ENCODE peak calls at places on chromosome 7, in six cellular contexts. One of them, this sample, is unnamed.

GRCh38 chr7:46752881-46753366 is 829.0 kb downstream of the TNS3 start:
- DNase-seq in astrocyte: peak
- DNase-seq in right lobe of liver: no peak
- DNase-seq in CD8-positive, alpha-beta T cell: no peak
- DNase-seq in body of pancreas: no peak
- DNase-seq in keratinocyte: peak
- DNase-seq in this sample: no peak

GRCh38 chr7:48300301-48300700 is 129.0 kb downstream of the ABCA13 start:
- DNase-seq in astrocyte: no peak
- DNase-seq in right lobe of liver: no peak
- DNase-seq in body of pancreas: no peak
- DNase-seq in keratinocyte: no peak
- DNase-seq in CD8-positive, alpha-beta T cell: no peak
- DNase-seq in this sample: no peak

GRCh38 chr7:66859794-66860645 is 61.0 kb upstream of the TMEM248 start:
- DNase-seq in astrocyte: no peak
- DNase-seq in keratinocyte: no peak
- DNase-seq in CD8-positive, alpha-beta T cell: no peak
- DNase-seq in right lobe of liver: no peak
- DNase-seq in body of pancreas: no peak
- DNase-seq in this sample: no peak

GRCh38 chr7:115008465-115009114 is 86.7 kb downstream of the MDFIC start:
- DNase-seq in astrocyte: peak
- DNase-seq in keratinocyte: no peak
- DNase-seq in CD8-positive, alpha-beta T cell: no peak
- DNase-seq in body of pancreas: peak
- DNase-seq in right lobe of liver: no peak
- DNase-seq in this sample: no peak

GRCh38 chr7:85191383-85191782 is 4.5 kb upstream of the SEMA3D start:
- DNase-seq in astrocyte: peak
- DNase-seq in CD8-positive, alpha-beta T cell: no peak
- DNase-seq in keratinocyte: no peak
- DNase-seq in right lobe of liver: no peak
- DNase-seq in body of pancreas: no peak
- DNase-seq in this sample: no peak

GRCh38 chr7:18420758-18421157 is 74.8 kb upstream of the HDAC9 start:
- DNase-seq in body of pancreas: no peak
- DNase-seq in CD8-positive, alpha-beta T cell: no peak
- DNase-seq in keratinocyte: peak
- DNase-seq in right lobe of liver: no peak
- DNase-seq in astrocyte: peak
- DNase-seq in this sample: no peak

GRCh38 chr7:149683191-149683590 is 90.2 kb downstream of the ZNF467 start:
- DNase-seq in astrocyte: no peak
- DNase-seq in right lobe of liver: no peak
- DNase-seq in CD8-positive, alpha-beta T cell: no peak
- DNase-seq in body of pancreas: no peak
- DNase-seq in keratinocyte: no peak
- DNase-seq in this sample: no peak

GRCh38 chr7:148011753-148012152 is 578.8 kb upstream of the C7orf33 start:
- DNase-seq in astrocyte: no peak
- DNase-seq in right lobe of liver: no peak
- DNase-seq in CD8-positive, alpha-beta T cell: no peak
- DNase-seq in body of pancreas: no peak
- DNase-seq in keratinocyte: no peak
- DNase-seq in this sample: no peak

GRCh38 chr7:138752568-138753518 is 45.0 kb upstream of the TMEM213 start:
- DNase-seq in keratinocyte: no peak
- DNase-seq in body of pancreas: peak
- DNase-seq in right lobe of liver: peak
- DNase-seq in astrocyte: peak
- DNase-seq in CD8-positive, alpha-beta T cell: peak
- DNase-seq in this sample: no peak

GRCh38 chr7:135168001-135168400 is 2.5 kb downstream of the CYREN start:
- DNase-seq in astrocyte: no peak
- DNase-seq in right lobe of liver: peak
- DNase-seq in CD8-positive, alpha-beta T cell: peak
- DNase-seq in body of pancreas: peak
- DNase-seq in keratinocyte: no peak
- DNase-seq in this sample: no peak

GRCh38 chr7:4102231-4102841 is 579.8 kb upstream of the FOXK1 start:
- DNase-seq in body of pancreas: no peak
- DNase-seq in CD8-positive, alpha-beta T cell: no peak
- DNase-seq in right lobe of liver: no peak
- DNase-seq in astrocyte: no peak
- DNase-seq in keratinocyte: no peak
- DNase-seq in this sample: no peak

GRCh38 chr7:18154707-18155106 is 127.1 kb upstream of the PRPS1L1 start:
- DNase-seq in astrocyte: no peak
- DNase-seq in right lobe of liver: no peak
- DNase-seq in body of pancreas: no peak
- DNase-seq in CD8-positive, alpha-beta T cell: no peak
- DNase-seq in keratinocyte: no peak
- DNase-seq in this sample: no peak

GRCh38 chr7:42096681-42097637 is 140.1 kb downstream of the GLI3 start:
- DNase-seq in body of pancreas: peak
- DNase-seq in astrocyte: peak
- DNase-seq in right lobe of liver: no peak
- DNase-seq in keratinocyte: no peak
- DNase-seq in CD8-positive, alpha-beta T cell: no peak
- DNase-seq in this sample: no peak

GRCh38 chr7:10973942-10974716 is 457 bp downstream of the PHF14 start:
- DNase-seq in keratinocyte: no peak
- DNase-seq in CD8-positive, alpha-beta T cell: peak
- DNase-seq in right lobe of liver: peak
- DNase-seq in body of pancreas: peak
- DNase-seq in astrocyte: peak
- DNase-seq in this sample: peak

GRCh38 chr7:122304996-122305421 is 459 bp upstream of the FEZF1 start:
- DNase-seq in CD8-positive, alpha-beta T cell: no peak
- DNase-seq in keratinocyte: no peak
- DNase-seq in right lobe of liver: peak
- DNase-seq in astrocyte: no peak
- DNase-seq in body of pancreas: no peak
- DNase-seq in this sample: no peak

GRCh38 chr7:80439894-80440811 is 71.7 kb downstream of the GNAT3 start:
- DNase-seq in astrocyte: peak
- DNase-seq in right lobe of liver: no peak
- DNase-seq in keratinocyte: no peak
- DNase-seq in body of pancreas: no peak
- DNase-seq in CD8-positive, alpha-beta T cell: no peak
- DNase-seq in this sample: no peak

GRCh38 chr7:110721395-110721794 is 369.5 kb upstream of the LRRN3 start:
- DNase-seq in astrocyte: no peak
- DNase-seq in body of pancreas: no peak
- DNase-seq in right lobe of liver: no peak
- DNase-seq in keratinocyte: no peak
- DNase-seq in CD8-positive, alpha-beta T cell: no peak
- DNase-seq in this sample: no peak

GRCh38 chr7:42972703-42973500 is 40.7 kb downstream of the MRPL32 start:
- DNase-seq in astrocyte: peak
- DNase-seq in keratinocyte: no peak
- DNase-seq in body of pancreas: peak
- DNase-seq in CD8-positive, alpha-beta T cell: no peak
- DNase-seq in right lobe of liver: peak
- DNase-seq in this sample: peak

GRCh38 chr7:100400656-100401055 is 27.4 kb downstream of the PILRA start:
- DNase-seq in astrocyte: no peak
- DNase-seq in right lobe of liver: no peak
- DNase-seq in keratinocyte: no peak
- DNase-seq in body of pancreas: no peak
- DNase-seq in CD8-positive, alpha-beta T cell: no peak
- DNase-seq in this sample: no peak

GRCh38 chr7:90669492-90669891 is 73.4 kb downstream of the CDK14 start:
- DNase-seq in CD8-positive, alpha-beta T cell: no peak
- DNase-seq in keratinocyte: no peak
- DNase-seq in body of pancreas: no peak
- DNase-seq in right lobe of liver: no peak
- DNase-seq in astrocyte: no peak
- DNase-seq in this sample: no peak

GRCh38 chr7:5699467-5699866 is 82.0 kb downstream of the RNF216 start:
- DNase-seq in astrocyte: no peak
- DNase-seq in keratinocyte: no peak
- DNase-seq in CD8-positive, alpha-beta T cell: no peak
- DNase-seq in body of pancreas: no peak
- DNase-seq in right lobe of liver: no peak
- DNase-seq in this sample: no peak

GRCh38 chr7:140639366-140640053 is 1.1 kb downstream of the DENND2A start:
- DNase-seq in astrocyte: peak
- DNase-seq in right lobe of liver: no peak
- DNase-seq in CD8-positive, alpha-beta T cell: no peak
- DNase-seq in body of pancreas: peak
- DNase-seq in keratinocyte: no peak
- DNase-seq in this sample: no peak

DNA sequence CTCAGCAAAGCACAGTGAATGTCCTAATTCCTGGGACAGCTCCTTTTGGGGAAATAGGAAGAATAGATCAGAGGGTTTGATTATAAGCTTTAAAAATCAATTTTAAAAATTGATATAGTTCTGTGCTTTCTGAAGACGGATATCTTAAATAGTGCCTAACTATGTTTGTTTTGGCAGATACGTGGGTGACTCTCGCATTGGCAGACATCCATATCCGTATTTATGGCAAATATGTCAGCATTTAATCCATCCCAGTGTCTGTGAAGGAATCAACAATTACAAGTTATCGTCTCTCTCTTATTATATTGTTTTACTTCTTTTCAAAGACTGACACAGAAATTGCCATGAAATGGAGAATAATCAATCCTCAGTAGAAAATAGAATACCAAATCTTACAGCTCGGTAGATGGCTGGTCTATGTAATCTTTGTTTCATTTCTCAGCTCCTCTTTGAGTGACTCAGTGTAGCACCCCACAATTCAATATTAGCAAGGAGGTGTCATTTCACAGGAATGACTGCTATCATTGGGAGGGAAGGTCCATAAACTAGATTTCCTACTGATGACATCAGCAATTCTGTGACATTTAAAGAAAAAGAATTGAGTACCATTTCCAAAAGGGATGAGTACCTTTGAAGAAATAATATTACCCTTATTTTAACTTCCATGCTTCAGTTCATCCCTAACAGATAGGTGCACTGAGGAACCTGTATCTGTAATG is 186.4 kb upstream of the NFE2L3 start:
- DNase-seq in keratinocyte: no peak
- DNase-seq in right lobe of liver: no peak
- DNase-seq in body of pancreas: peak
- DNase-seq in astrocyte: no peak
- DNase-seq in CD8-positive, alpha-beta T cell: no peak
- DNase-seq in this sample: no peak
- TF ChIP-seq CTCF in keratinocyte: no peak
- TF ChIP-seq CTCF in right lobe of liver: no peak
- TF ChIP-seq CTCF in body of pancreas: no peak
- TF ChIP-seq CTCF in astrocyte: no peak
- TF ChIP-seq CTCF in CD8-positive, alpha-beta T cell: no peak
- TF ChIP-seq CTCF in this sample: no peak

DNA sequence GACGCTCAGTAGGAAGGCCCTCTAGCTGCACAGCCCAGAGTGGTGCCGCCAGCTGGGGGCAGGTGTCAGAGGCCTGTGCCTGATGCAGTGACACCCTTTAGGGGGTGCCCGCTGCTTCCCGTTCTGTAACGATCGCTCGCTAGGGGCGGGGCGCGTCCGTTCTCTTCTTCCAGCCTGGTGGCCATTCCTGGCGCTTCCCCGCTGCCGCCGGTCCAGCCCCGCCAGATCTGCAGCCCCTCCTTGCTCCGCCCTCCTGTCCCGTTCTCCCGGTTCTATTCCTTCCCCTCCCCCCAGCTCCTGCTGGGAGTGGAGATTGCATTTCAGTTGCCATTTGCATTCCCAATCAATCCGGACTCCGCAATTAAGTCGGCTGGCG is 39.2 kb downstream of the AGAP3 start:
- DNase-seq in right lobe of liver: no peak
- DNase-seq in body of pancreas: peak
- DNase-seq in CD8-positive, alpha-beta T cell: no peak
- DNase-seq in keratinocyte: no peak
- DNase-seq in astrocyte: no peak
- DNase-seq in this sample: no peak
- H3K4me3 ChIP-seq in right lobe of liver: no peak
- H3K4me3 ChIP-seq in body of pancreas: no peak
- H3K4me3 ChIP-seq in CD8-positive, alpha-beta T cell: no peak
- H3K4me3 ChIP-seq in keratinocyte: peak
- H3K4me3 ChIP-seq in astrocyte: peak
- H3K4me3 ChIP-seq in this sample: no peak

DNA sequence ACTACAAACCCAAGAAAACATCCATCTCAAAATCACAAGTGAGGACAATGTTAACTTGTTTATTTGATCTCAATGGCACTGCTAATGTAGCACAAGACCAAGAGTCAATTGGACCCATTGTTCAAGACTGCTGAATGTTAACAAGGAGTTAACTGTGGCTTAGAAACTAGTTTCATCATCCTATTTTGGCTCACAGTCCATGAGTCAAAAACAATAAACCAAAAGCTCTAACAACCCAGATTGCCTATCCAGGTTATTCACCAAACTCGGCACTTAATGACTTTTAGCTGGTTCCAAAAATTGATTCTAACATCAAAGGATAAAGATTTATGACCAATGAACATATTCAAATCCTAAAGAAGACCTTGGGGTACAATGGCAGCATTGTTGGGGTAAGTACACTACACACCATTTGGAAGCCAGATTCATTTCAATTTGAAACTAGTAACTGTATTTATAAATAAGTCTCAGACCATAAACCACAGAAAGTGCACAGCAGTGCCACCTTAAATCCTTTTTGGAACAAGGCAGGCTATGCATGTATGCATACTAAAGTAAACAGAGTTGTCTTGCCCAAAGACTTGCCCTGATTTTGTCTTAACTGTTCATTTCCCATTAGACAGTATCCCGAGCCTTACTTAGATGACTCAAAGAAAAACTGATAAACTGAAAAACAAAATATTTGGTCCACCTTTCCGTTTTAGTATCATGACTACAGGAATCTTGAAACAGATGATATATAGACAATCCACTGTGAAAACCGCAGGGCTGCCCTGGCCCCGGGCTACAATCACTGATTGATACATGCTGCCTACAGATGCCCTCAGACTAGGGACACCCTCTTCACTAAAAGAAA is 84.5 kb downstream of the SRPK2 start:
- DNase-seq in CD8-positive, alpha-beta T cell: no peak
- DNase-seq in right lobe of liver: no peak
- DNase-seq in astrocyte: peak
- DNase-seq in body of pancreas: no peak
- DNase-seq in keratinocyte: no peak
- DNase-seq in this sample: no peak
- TF ChIP-seq CTCF in CD8-positive, alpha-beta T cell: no peak
- TF ChIP-seq CTCF in right lobe of liver: no peak
- TF ChIP-seq CTCF in astrocyte: no peak
- TF ChIP-seq CTCF in body of pancreas: no peak
- TF ChIP-seq CTCF in keratinocyte: no peak
- TF ChIP-seq CTCF in this sample: no peak

GRCh38 chr7:142792129-142792528 is 21.4 kb downstream of the PRSS2 start:
- DNase-seq in astrocyte: no peak
- DNase-seq in body of pancreas: no peak
- DNase-seq in keratinocyte: no peak
- DNase-seq in right lobe of liver: no peak
- DNase-seq in CD8-positive, alpha-beta T cell: no peak
- DNase-seq in this sample: no peak
- H3K4me3 ChIP-seq in astrocyte: no peak
- H3K4me3 ChIP-seq in body of pancreas: no peak
- H3K4me3 ChIP-seq in keratinocyte: no peak
- H3K4me3 ChIP-seq in right lobe of liver: no peak
- H3K4me3 ChIP-seq in CD8-positive, alpha-beta T cell: peak
- H3K4me3 ChIP-seq in this sample: no peak

GRCh38 chr7:128053023-128053422 is 21.8 kb upstream of the LRRC4 start:
- DNase-seq in CD8-positive, alpha-beta T cell: no peak
- DNase-seq in right lobe of liver: no peak
- DNase-seq in astrocyte: no peak
- DNase-seq in keratinocyte: no peak
- DNase-seq in body of pancreas: peak
- DNase-seq in this sample: no peak
- TF ChIP-seq CTCF in CD8-positive, alpha-beta T cell: no peak
- TF ChIP-seq CTCF in right lobe of liver: no peak
- TF ChIP-seq CTCF in astrocyte: no peak
- TF ChIP-seq CTCF in keratinocyte: no peak
- TF ChIP-seq CTCF in body of pancreas: no peak
- TF ChIP-seq CTCF in this sample: no peak

This sample was measured in retinal pigment epithelial cell.